ENCODE peak calls at places on chromosomes 1 and 21, in four cellular contexts. O is HepG2, F is trophoblast cell, A is IMR-90. N is an unnamed sample. For H3K4me1, the result is how much of the 10 kb centered on the place peaks cover.

GRCh38 chr1:171468120-171468790 is 17.1 kb upstream of the PRRC2C start:
- DNase-seq in O (no peak), F (peak), A (peak), N (no peak)

GRCh38 chr21:41616063-41616591 is 108.2 kb upstream of the TMPRSS2 start:
- DNase-seq in O (no peak), F (no peak), A (peak), N (peak)

GRCh38 chr1:6512908-6513280 is 21.4 kb upstream of the PLEKHG5 start:
- DNase-seq in O (no peak), F (no peak), A (no peak), N (no peak)

GRCh38 chr1:34681481-34682451 is 73.1 kb upstream of the GJB5 start:
- DNase-seq in O (peak), F (peak), A (peak), N (peak)

GRCh38 chr1:64948905-64949833 is 17.2 kb downstream of the JAK1 start:
- DNase-seq in O (no peak), F (peak), A (no peak), N (peak)

GRCh38 chr1:112522621-112523020 is 13.9 kb downstream of the WNT2B start:
- DNase-seq in O (no peak), F (no peak), A (peak), N (peak)

GRCh38 chr21:39564200-39564599 is 48.5 kb upstream of the B3GALT5 start:
- DNase-seq in O (no peak), F (no peak), A (no peak), N (no peak)

GRCh38 chr1:218342091-218342490 is 3.0 kb upstream of the TGFB2 start:
- DNase-seq in O (no peak), F (no peak), A (no peak), N (no peak)

GRCh38 chr1:181081399-181081798 is 7.1 kb upstream of the IER5 start:
- DNase-seq in O (peak), F (no peak), A (no peak), N (no peak)

GRCh38 chr21:34878501-34878900 is 170.6 kb downstream of the RUNX1 start:
- DNase-seq in O (peak), F (no peak), A (no peak), N (no peak)

GRCh38 chr1:159869173-159869572 is 6.7 kb upstream of the VSIG8 start:
- DNase-seq in O (no peak), F (peak), A (peak), N (peak)

GRCh38 chr1:155466617-155466972 is 96.0 kb downstream of the ASH1L start:
- DNase-seq in O (no peak), F (no peak), A (no peak), N (no peak)

GRCh38 chr21:40667964-40668363 is 179.0 kb downstream of the DSCAM start:
- DNase-seq in O (no peak), F (no peak), A (no peak), N (no peak)

GRCh38 chr1:110783292-110783918 is 89.5 kb upstream of the CD53 start:
- DNase-seq in O (peak), F (peak), A (peak), N (peak)

GRCh38 chr1:97365026-97365425 is 555.8 kb downstream of the DPYD start:
- DNase-seq in O (no peak), F (no peak), A (peak), N (no peak)

GRCh38 chr1:36653850-36654249 is 171.1 kb upstream of the CSF3R start:
- DNase-seq in O (no peak), F (peak), A (peak), N (peak)

GRCh38 chr1:169163059-169163458 is 56.6 kb downstream of the ATP1B1 start:
- DNase-seq in O (no peak), F (no peak), A (peak), N (no peak)

GRCh38 chr21:21631961-21632360 is 633.8 kb downstream of the NCAM2 start:
- DNase-seq in O (no peak), F (no peak), A (peak), N (peak)

GRCh38 chr1:234114648-234115307 is 210.3 kb downstream of the SLC35F3 start:
- DNase-seq in O (peak), F (peak), A (peak), N (peak)

DNA sequence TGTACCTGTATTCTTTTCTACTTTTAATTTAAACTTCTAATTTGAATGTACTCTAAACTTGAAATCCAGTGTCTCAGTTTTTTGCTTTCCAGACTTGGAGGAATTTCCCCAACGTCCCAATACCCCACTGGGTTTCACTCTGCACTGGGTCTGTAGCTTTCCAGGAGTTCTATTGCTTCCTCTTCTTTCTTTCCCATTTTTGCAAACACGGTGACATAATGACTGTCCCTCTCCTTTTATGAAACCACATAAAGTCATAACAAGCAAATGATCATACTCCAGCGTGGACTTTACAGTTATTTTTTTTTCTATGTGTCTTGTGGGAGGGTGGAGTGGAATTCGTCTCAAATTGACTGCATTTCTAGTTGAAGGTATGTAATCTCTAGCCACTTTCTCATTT is 97.1 kb downstream of the FASLG start:
- DNase-seq in O (no peak), F (no peak), A (no peak), N (no peak)
- H3K4me1 ChIP-seq in O (under half), F (under half), A (under half), N (under half)

GRCh38 chr1:16886860-16887605 is 8.7 kb upstream of the RNU1-2 start:
- DNase-seq in O (no peak), F (no peak), A (no peak), N (no peak)
- H3K4me3 ChIP-seq in O (no peak), F (no peak), A (no peak), N (no peak)

GRCh38 chr1:8629241-8630091 is 188.0 kb downstream of the RERE start:
- DNase-seq in O (peak), F (no peak), A (peak), N (peak)
- H3K9ac ChIP-seq in O (no peak), F (no peak), A (no peak), N (no peak)

DNA sequence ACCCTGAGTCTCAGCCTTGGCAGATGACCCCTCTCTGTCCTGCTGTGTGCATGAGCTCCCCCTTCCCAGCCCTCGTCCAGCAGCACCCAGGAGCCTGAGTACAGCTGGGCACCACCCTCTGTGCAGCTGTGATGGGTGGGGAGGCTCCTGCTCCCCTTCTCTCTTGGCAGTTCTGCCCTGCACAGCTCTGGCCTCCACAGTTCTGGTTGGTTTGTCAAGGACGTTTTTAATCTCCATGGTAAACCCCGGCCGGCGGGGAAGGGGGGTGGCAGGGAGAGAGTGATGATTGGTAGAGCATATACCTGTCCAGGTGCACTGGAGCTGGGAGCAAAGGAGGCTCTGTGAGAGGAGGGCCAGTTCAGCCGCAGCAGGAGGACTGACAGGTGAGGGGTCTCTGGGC is at the start of gene CLCNKA:
- DNase-seq in O (no peak), F (no peak), A (no peak), N (no peak)
- H3K4me1 ChIP-seq in O (under half), F (under half), A (under half), N (under half)

GRCh38 chr1:12161324-12161661 is 5.5 kb upstream of the TNFRSF1B start:
- DNase-seq in O (no peak), F (no peak), A (no peak), N (no peak)
- H3K4me3 ChIP-seq in O (no peak), F (no peak), A (no peak), N (no peak)

GRCh38 chr1:23099171-23099536 is 69.5 kb downstream of the LUZP1 start:
- DNase-seq in O (no peak), F (no peak), A (no peak), N (no peak)

GRCh38 chr1:23101891-23102688 is 66.6 kb downstream of the LUZP1 start:
- DNase-seq in O (no peak), F (no peak), A (peak), N (peak)

GRCh38 chr1:23100074-23100748 is 68.4 kb downstream of the LUZP1 start:
- DNase-seq in O (peak), F (peak), A (peak), N (peak)

GRCh38 chr1:23103001-23103879 is 65.4 kb downstream of the LUZP1 start:
- DNase-seq in O (no peak), F (peak), A (peak), N (no peak)

GRCh38 chr1:23101101-23101827 is 67.4 kb downstream of the LUZP1 start:
- DNase-seq in O (no peak), F (peak), A (peak), N (peak)
- H3K9ac ChIP-seq in O (no peak), F (no peak), A (no peak), N (peak)

GRCh38 chr1:207820568-207821463 is 69.0 kb downstream of the CD46 start:
- DNase-seq in O (no peak), F (no peak), A (no peak), N (no peak)

GRCh38 chr1:207822602-207823451 is 71.0 kb downstream of the CD46 start:
- DNase-seq in O (no peak), F (peak), A (peak), N (peak)

GRCh38 chr1:207823531-207823879 is 71.7 kb downstream of the CD46 start:
- DNase-seq in O (no peak), F (no peak), A (no peak), N (no peak)

GRCh38 chr1:207821464-207822045 is 69.7 kb downstream of the CD46 start:
- DNase-seq in O (no peak), F (no peak), A (no peak), N (no peak)

DNA sequence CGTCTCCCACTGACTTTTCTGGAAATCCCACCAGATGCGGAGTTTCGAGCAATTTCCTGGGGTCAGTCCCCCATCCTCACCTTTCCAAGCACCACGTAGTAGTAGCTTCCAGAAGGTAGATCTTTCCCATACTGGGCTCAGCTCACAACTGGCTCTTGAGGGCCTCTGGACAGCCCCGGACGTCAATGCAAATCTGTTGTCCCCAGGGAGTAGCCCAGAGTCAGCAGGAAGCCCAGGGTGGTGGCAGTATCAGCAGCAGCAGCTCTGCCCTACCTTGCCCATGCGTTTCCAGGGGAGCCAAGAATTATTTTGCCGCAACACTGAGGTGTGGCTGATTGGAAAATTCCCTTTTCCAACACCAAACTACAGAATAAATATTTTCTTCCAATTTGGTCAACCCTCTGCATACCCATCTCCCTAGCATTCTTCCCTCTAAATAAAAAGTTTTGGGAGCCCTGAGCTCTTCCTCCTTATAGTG is 70.3 kb downstream of the CD46 start:
- DNase-seq in O (no peak), F (no peak), A (no peak), N (no peak)
- H3K4me1 ChIP-seq in O (under half), F (under half), A (under half), N (half or more)

DNA sequence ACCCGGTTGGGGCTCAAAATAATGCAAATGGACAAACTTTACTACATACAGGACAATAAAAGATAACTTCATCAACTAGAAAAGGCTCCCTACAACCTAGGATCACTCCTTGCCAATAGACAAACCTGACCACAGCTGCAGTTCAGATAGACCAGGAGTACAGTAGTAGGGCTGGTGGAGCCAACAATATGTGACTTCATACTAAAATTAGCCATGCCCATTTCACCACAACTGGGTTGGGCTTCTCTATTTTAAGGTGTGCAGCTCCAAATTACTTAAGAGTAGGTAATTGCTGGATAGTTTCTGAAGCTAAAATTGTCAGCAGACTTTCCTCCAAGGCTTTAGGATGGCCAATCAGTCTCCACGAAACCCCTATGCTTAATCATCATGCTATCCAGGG is 3.9 kb downstream of the DENND1B start:
- DNase-seq in O (no peak), F (no peak), A (no peak), N (no peak)
- H3K4me3 ChIP-seq in O (no peak), F (no peak), A (no peak), N (no peak)

GRCh38 chr21:42925114-42925907 is at the start of gene ERVH48-1:
- DNase-seq in O (no peak), F (peak), A (peak), N (no peak)
- H3K9ac ChIP-seq in O (no peak), F (no peak), A (no peak), N (no peak)

DNA sequence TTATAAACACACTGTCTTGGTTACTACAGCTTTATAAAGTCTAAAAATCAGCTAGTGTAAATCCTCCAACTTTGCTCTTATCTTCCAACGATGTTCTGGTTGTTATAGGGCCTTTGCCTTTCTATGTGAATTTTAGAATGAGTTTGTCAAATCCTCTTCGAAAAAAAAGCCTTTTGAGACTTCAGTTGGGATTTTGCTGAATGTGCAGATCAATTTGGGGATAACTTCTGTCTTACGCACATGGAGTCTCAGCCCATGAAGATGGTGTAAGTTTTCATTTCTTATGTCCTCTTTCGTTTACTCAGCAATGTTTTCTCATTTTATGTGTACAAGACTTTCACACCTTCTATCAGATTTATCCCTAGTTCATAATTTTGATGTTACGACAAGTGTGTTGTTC is 64.8 kb upstream of the ADARB1 start:
- DNase-seq in O (no peak), F (no peak), A (no peak), N (no peak)
- H3K4me1 ChIP-seq in O (half or more), F (under half), A (under half), N (under half)